ENCODE peak calls at places on chromosome 22, in six cellular contexts. G, T, E, I, A and M are unnamed samples.

GRCh38 chr22:35728639-35729308 is 11.1 kb downstream of the APOL5 start:
- DNase-seq in I (no peak), G (peak; percentile 72), A (no peak), E (no peak), T (no peak), M (no peak)

GRCh38 chr22:28260619-28261018 is 341.6 kb upstream of the PITPNB start:
- DNase-seq in T (no peak), E (no peak), I (no peak), G (no peak), A (no peak), M (no peak)

GRCh38 chr22:31089101-31090100 is 8.3 kb downstream of the SMTN start:
- DNase-seq in E (no peak), T (no peak), A (peak; percentile 73), G (no peak), I (peak; percentile 59), M (peak; percentile 77)

GRCh38 chr22:48842976-48843375 is 984.7 kb downstream of the BRD1 start:
- DNase-seq in A (no peak), G (peak; percentile 52), E (no peak), I (no peak), T (no peak), M (no peak)

GRCh38 chr22:38132794-38133193 is 22.3 kb upstream of the BAIAP2L2 start:
- DNase-seq in T (no peak), G (peak; percentile 67), I (no peak), E (no peak), A (no peak), M (no peak)

GRCh38 chr22:36734171-36735058 is 30.9 kb upstream of the CACNG2 start:
- DNase-seq in G (no peak), A (no peak), T (no peak), I (no peak), E (peak; percentile 65), M (peak; percentile 65)

GRCh38 chr22:30044369-30044768 is 35.9 kb upstream of the HORMAD2 start:
- DNase-seq in G (no peak), A (no peak), I (no peak), T (peak; percentile 52), E (peak; percentile 99), M (no peak)

GRCh38 chr22:44449061-44449682 is 48.9 kb downstream of the RTL6 start:
- DNase-seq in G (peak; percentile 64), A (no peak), I (no peak), T (no peak), E (peak; percentile 92), M (no peak)

GRCh38 chr22:25555506-25556060 is 8.9 kb upstream of the GRK3 start:
- DNase-seq in I (no peak), E (peak; percentile 23), T (no peak), G (no peak), A (no peak), M (no peak)

GRCh38 chr22:39514373-39514973 is 5.9 kb upstream of the ATF4 start:
- DNase-seq in G (peak; percentile 66), E (no peak), T (peak; percentile 75), A (peak; percentile 49), I (peak; percentile 81), M (peak; percentile 73)

GRCh38 chr22:36331306-36331911 is 56.4 kb downstream of the MYH9 start:
- DNase-seq in E (peak; percentile 96), I (peak; percentile 71), G (peak; percentile 95), T (peak; percentile 94), A (peak; percentile 85), M (peak; percentile 92)

GRCh38 chr22:26617251-26618199 is at the start of gene CRYBB1:
- DNase-seq in A (no peak), I (peak; percentile 56), E (no peak), T (no peak), G (peak; percentile 77), M (no peak)

GRCh38 chr22:34645375-34645774 is 420.6 kb upstream of the ISX start:
- DNase-seq in E (no peak), T (no peak), G (no peak), A (no peak), I (peak; percentile 69), M (no peak)

GRCh38 chr22:41898645-41899044 is 16.2 kb downstream of the SHISA8 start:
- DNase-seq in A (no peak), T (no peak), I (no peak), G (no peak), E (no peak), M (no peak)

GRCh38 chr22:39117585-39118191 is 20.6 kb downstream of the APOBEC3H start:
- DNase-seq in G (no peak), I (peak; percentile 85), T (no peak), E (no peak), A (no peak), M (no peak)

GRCh38 chr22:37283393-37283937 is 1.2 kb downstream of the CYTH4 start:
- DNase-seq in A (no peak), I (peak; percentile 71), T (no peak), E (no peak), G (no peak), M (no peak)

GRCh38 chr22:29689201-29689871 is 30.5 kb upstream of the CABP7 start:
- DNase-seq in I (peak; percentile 44), G (no peak), A (no peak), T (no peak), E (no peak), M (no peak)

GRCh38 chr22:26321469-26321913 is 107.6 kb upstream of the ASPHD2 start:
- DNase-seq in I (peak; percentile 23), T (no peak), G (no peak), A (no peak), E (peak; percentile 85), M (no peak)

GRCh38 chr22:41845380-41846267 is 12.7 kb downstream of the SREBF2 start:
- DNase-seq in I (no peak), G (no peak), E (no peak), A (no peak), T (no peak), M (no peak)

GRCh38 chr22:39528080-39528661 is 4.4 kb downstream of the RPS19BP1 start:
- DNase-seq in T (no peak), I (no peak), E (no peak), A (no peak), G (peak; percentile 69), M (no peak)

GRCh38 chr22:40462195-40462988 is 92.0 kb downstream of the SGSM3 start:
- DNase-seq in T (no peak), G (no peak), A (no peak), I (no peak), E (no peak), M (no peak)

GRCh38 chr22:22697377-22698120 is 53.1 kb downstream of the GGTLC2 start:
- DNase-seq in G (peak; percentile 34), I (peak; percentile 32), E (no peak), T (no peak), A (no peak), M (no peak)

GRCh38 chr22:38696606-38697005 is 4.1 kb downstream of the JOSD1 start:
- DNase-seq in G (no peak), I (no peak), E (peak; percentile 88), A (no peak), T (peak; percentile 71), M (no peak)

GRCh38 chr22:26972281-26972680 is 314.9 kb downstream of the MIAT start:
- DNase-seq in G (no peak), E (peak; percentile 57), T (no peak), A (no peak), I (no peak), M (no peak)

GRCh38 chr22:22616636-22617035 is 27.8 kb upstream of the GGTLC2 start:
- DNase-seq in T (no peak), E (no peak), I (no peak), G (no peak), A (no peak), M (no peak)

GRCh38 chr22:25067851-25068421 is 115.4 kb downstream of the KIAA1671 start:
- DNase-seq in T (no peak), A (no peak), G (no peak), E (no peak), I (no peak), M (peak; percentile 92)

DNA sequence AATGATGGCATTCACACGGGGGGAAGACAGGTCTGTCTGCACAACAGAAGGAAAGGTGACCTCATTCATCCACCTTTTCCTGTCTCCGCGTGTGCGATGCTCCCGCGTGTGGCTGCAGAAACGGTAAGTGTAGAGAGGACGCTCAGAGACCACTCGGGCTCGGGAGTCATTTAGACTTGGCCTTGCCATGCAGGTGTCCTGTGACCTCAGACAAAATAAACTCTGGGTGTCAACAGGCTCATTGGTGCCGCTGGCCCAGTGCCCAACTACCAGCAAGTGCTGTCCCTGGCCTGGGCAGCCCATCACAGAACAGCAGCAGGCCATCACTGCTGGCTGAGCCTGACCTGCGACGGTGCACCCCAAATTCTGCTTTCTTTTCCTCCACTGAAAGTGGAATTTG is 48.1 kb upstream of the ARFGAP3 start:
- DNase-seq in T (no peak), G (no peak), I (no peak), A (no peak), E (no peak), M (no peak)
- H3K27ac ChIP-seq in T (peak overlapping the region; percentile 87), G (no peak overlapping the region), I (peak overlapping the region; percentile 59), A (no peak overlapping the region), E (no peak overlapping the region), M (peak overlapping the region; percentile 76)

GRCh38 chr22:20155330-20156041 is 4.6 kb upstream of the CCDC188 start:
- DNase-seq in A (peak; percentile 32), E (peak; percentile 55), G (peak; percentile 91), I (no peak), T (no peak), M (no peak)
- H3K4me3 ChIP-seq in A (no peak overlapping the region), E (peak overlapping the region; percentile 39), G (no peak overlapping the region), I (no peak overlapping the region), T (no peak overlapping the region), M (no peak overlapping the region)

DNA sequence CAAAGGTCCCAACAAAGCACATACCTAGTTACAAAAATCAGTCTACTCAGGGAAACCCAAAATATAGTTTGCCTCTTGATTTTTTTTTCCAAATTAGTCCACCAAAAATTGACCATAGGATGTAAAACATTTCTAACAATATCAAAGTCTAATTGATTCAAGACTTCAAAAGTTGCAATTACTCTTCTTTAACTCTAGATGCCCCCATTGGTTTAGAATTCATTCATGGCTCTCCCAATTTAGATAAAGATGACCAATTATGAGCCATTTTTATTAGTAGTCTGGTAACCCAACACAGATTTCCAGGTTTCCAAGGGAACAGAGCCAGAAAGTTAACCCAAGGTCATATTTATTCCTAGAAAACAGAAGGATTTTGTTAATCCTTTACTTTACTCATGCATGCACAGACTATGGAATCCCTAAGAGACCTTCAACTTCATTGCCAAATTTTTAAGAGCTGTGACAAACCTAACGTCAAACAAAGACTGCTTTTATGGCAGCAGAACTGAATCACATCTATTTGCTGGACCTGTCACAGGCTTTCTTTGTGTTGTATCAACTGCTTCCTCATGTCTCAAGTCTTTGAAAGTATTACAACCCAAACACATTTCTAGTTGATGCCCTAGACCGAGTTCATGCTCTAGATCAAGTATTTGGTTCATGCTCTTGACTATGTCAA is 55.3 kb downstream of the C22orf42 start:
- DNase-seq in G (no peak), A (no peak), I (peak; percentile 21), E (no peak), T (no peak), M (no peak)
- TF ChIP-seq CTCF in G (no peak), A (no peak), I (peak; percentile 31), E (peak; percentile 34), T (no peak), M (no peak)

GRCh38 chr22:46579751-46580449 is 40.3 kb upstream of the GRAMD4 start:
- DNase-seq in E (no peak), T (no peak), A (no peak), I (no peak), G (peak; percentile 61), M (no peak)
- H3K27ac ChIP-seq in E (no peak overlapping the region), T (peak overlapping the region; percentile 90), A (no peak overlapping the region), I (no peak overlapping the region), G (peak overlapping the region; percentile 54), M (no peak overlapping the region)

GRCh38 chr22:49972163-49973017 is 11.8 kb downstream of the PIM3 start:
- DNase-seq in A (peak; percentile 39), T (no peak), G (peak; percentile 82), E (no peak), I (no peak), M (peak; percentile 74)
- H3K4me3 ChIP-seq in A (no peak overlapping the region), T (peak overlapping the region; percentile 46), G (peak overlapping the region; percentile 10), E (no peak overlapping the region), I (no peak overlapping the region), M (peak overlapping the region; percentile 69)